ENCODE peak calls at places on chromosomes 13 and 19, in six cellular contexts. U is GM23338, C is OCI-LY7, W is neural progenitor cell, V is hepatocyte, L is PC-3. O is an unnamed sample.

GRCh38 chr13:99159331-99160061 is 41.2 kb upstream of the UBAC2 start:
- DNase-seq in W (no peak), V (no peak), C (no peak), U (no peak), L (no peak), O (no peak)

GRCh38 chr19:40335855-40336700 is 12.1 kb downstream of the C19orf47 start:
- DNase-seq in C (no peak), V (no peak), W (no peak), L (no peak), U (no peak), O (no peak)

GRCh38 chr13:83414393-83414792 is 467.9 kb downstream of the SLITRK1 start:
- DNase-seq in V (no peak), U (no peak), L (no peak), C (no peak), W (no peak), O (no peak)

GRCh38 chr13:21691500-21691899 is 20.6 kb downstream of the FGF9 start:
- DNase-seq in L (no peak), C (no peak), W (no peak), U (no peak), V (no peak), O (no peak)

GRCh38 chr19:53422551-53422950 is 9.2 kb upstream of the ZNF761 start:
- DNase-seq in V (no peak), W (no peak), L (no peak), C (no peak), U (peak; percentile 35), O (no peak)

GRCh38 chr19:50486823-50487515 is 10.3 kb upstream of the GARIN5A start:
- DNase-seq in U (peak; percentile 97), W (peak; percentile 68), V (no peak), L (peak; percentile 83), C (peak; percentile 60), O (peak; percentile 80)

GRCh38 chr19:38252935-38253691 is 3.1 kb downstream of the PPP1R14A start:
- DNase-seq in L (no peak), U (no peak), V (peak; percentile 40), W (peak; percentile 43), C (no peak), O (no peak)

GRCh38 chr13:97160421-97160820 is 61.7 kb upstream of the MBNL2 start:
- DNase-seq in C (no peak), L (no peak), W (no peak), V (no peak), U (no peak), O (no peak)

GRCh38 chr13:42981853-42982252 is 10.2 kb downstream of the EPSTI1 start:
- DNase-seq in U (peak; percentile 35), V (peak; percentile 22), L (peak; percentile 25), C (no peak), W (no peak), O (no peak)

GRCh38 chr19:54179262-54179587 is 6.3 kb upstream of the TMC4 start:
- DNase-seq in V (no peak), L (peak; percentile 1), W (no peak), C (no peak), U (no peak), O (no peak)

GRCh38 chr19:40457953-40458596 is 7.5 kb downstream of the BLVRB start:
- DNase-seq in C (no peak), L (no peak), W (no peak), U (no peak), V (no peak), O (no peak)

GRCh38 chr13:27177852-27178251 is 6.2 kb upstream of the USP12 start:
- DNase-seq in U (peak; percentile 87), C (no peak), W (peak; percentile 23), V (no peak), L (no peak), O (no peak)

GRCh38 chr13:96816874-96817273 is 177.4 kb downstream of the OXGR1 start:
- DNase-seq in L (no peak), W (peak; percentile 30), C (no peak), V (no peak), U (peak; percentile 66), O (no peak)

GRCh38 chr13:26964278-26965057 is 203.9 kb upstream of the GPR12 start:
- DNase-seq in V (no peak), U (peak; percentile 26), C (peak; percentile 10), L (no peak), W (no peak), O (no peak)

GRCh38 chr13:109500146-109500773 is 286.1 kb downstream of the IRS2 start:
- DNase-seq in W (peak; percentile 43), L (no peak), C (no peak), U (peak; percentile 41), V (no peak), O (no peak)

DNA sequence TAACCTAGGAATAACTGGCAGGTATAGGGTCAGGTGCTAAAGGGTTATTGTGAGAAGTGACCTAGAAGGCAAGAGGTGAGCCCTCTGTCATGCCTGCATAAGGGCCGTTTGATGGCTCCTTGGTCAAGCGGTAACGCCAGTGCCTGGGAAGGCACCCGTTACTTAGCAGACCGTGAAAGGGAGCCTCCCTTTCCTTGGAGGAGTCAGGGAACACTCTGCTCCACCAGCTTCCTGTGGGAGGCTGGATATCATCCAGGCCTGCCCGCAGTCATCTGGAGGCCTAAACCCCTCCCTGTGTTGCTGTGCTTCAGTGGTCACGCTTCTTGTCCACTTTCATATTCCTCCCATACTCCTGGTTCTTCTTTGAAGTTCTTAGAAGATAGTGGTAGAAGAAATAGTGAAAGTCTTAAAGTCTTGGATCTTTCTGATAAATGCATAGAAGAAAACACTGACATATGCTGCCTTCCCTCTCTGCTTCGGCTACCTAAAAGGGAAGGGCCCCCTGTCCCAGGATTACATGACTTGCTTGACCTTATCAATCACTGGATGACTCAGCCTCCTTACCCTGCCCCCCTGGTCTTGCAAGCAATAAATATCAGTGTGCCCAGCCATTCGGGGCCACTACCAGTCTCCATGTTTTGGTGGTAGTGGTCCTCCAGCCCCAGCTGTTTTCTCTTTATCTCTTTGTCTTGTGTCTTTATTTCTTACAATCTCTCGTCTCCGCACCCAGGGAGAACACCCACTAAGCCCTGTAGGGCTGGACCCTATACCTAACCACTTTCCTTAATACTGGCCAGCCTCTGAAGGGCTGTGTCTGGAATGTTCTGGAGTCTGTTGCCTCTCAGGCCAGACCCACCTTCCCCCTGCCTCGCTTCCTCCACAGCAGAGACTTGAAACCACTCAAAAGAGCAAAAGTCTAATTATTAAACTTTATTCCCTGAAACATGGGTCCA is 16.1 kb upstream of the ABCC4 start:
- DNase-seq in W (no peak), L (no peak), V (no peak), C (no peak), U (no peak), O (no peak)
- TF ChIP-seq EZH2phosphoT487 in W (no peak), L (no peak), V (no peak), C (no peak), U (no peak), O (no peak)

GRCh38 chr13:32340917-32341316 is 25.6 kb downstream of the BRCA2 start:
- DNase-seq in L (no peak), C (no peak), U (no peak), V (no peak), W (no peak), O (no peak)
- TF ChIP-seq EZH2phosphoT487 in L (no peak), C (no peak), U (no peak), V (no peak), W (no peak), O (no peak)

GRCh38 chr13:36850790-36851438 is 31.9 kb downstream of the RFXAP start:
- DNase-seq in V (no peak), W (peak; percentile 41), C (peak; percentile 29), L (no peak), U (peak; percentile 73), O (no peak)
- TF ChIP-seq EZH2phosphoT487 in V (no peak), W (no peak), C (no peak), L (no peak), U (no peak), O (no peak)

GRCh38 chr13:92806215-92806614 is 420.4 kb upstream of the GPC6 start:
- DNase-seq in L (peak; percentile 6), U (no peak), W (no peak), C (peak; percentile 0), V (no peak), O (no peak)
- TF ChIP-seq EZH2phosphoT487 in L (no peak), U (no peak), W (no peak), C (no peak), V (no peak), O (no peak)

DNA sequence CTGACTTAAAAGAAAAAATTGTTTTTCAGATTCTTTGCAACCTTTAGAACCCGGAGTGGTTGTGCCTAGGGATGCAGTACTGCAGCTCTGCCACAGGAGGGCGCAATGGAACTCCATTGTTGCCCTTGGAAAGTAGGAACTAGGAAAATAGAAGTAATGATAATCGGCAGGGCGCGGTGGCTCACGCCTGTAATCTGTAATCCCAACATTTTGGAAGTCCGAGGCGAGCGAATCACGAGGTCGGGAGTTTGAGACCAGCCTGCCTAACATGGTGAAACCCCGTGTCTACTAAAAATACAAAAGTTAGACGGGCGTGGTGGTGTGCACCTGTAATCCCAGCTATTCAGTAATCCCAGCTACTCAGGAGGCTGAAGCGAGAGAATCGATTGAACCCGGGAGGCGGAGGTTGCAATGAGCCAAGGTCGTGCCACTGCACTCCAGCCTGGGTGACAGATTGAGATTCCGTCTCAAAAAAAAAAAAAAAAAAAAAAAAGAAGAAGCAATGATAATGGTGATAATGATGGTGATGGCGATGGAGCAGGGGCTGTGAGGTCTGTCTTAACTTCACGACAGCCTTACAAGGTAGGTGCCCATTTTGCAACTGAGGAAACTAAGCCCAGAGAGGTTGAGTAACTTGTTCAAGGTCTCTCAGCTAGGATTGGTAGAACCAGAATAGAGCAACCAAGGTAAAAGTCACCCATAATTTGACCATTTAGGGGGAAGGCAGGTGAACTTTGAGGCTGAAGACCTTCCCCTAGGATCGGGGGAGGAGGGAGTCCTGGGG is 5.5 kb upstream of the ADAMTS10 start:
- DNase-seq in U (peak; percentile 79), C (peak; percentile 43), V (peak; percentile 64), L (peak; percentile 84), W (peak; percentile 66), O (peak; percentile 60)
- TF ChIP-seq EZH2phosphoT487 in U (no peak), C (no peak), V (no peak), L (no peak), W (no peak), O (no peak)

GRCh38 chr19:10501971-10502523 is 1.1 kb downstream of the KEAP1 start:
- DNase-seq in C (peak; percentile 59), W (peak; percentile 54), V (peak; percentile 70), U (peak; percentile 58), L (peak; percentile 67), O (no peak)
- TF ChIP-seq EZH2phosphoT487 in C (no peak), W (no peak), V (no peak), U (no peak), L (no peak), O (no peak)

DNA sequence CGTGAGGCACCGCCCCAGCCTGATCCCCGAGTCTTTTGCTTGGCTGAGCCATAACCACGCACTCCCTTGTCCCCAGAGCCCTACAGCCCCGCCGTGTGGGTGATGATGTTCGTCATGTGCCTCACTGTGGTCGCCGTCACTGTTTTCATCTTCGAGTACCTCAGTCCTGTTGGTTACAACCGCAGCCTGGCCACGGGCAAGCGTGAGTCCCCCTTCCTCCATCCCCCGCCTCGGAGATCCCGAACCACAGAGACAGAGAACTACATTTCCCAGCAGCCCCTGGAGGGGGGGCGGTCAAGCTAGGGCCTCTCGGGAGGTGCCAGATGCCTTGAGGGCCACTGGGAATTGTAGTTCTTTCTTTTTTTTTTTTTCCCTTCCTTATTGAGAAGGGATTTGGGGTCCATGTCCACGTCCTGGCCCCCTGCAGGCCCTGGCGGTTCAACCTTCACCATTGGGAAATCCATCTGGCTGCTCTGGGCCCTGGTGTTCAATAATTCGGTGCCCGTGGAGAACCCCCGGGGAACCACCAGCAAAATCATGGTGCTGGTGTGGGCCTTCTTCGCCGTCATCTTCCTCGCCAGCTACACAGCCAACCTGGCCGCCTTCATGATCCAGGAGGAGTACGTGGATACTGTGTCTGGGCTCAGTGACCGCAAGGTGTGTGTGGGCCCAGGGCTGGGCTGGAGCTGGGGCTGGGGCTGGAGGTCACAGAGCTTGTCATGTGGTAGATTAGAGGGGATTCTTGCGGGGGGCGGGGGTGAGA is 25.9 kb downstream of the GRIN2D start:
- DNase-seq in L (peak; percentile 18), U (peak; percentile 96), V (no peak), W (peak; percentile 85), C (peak; percentile 53), O (no peak)
- TF ChIP-seq EZH2phosphoT487 in L (no peak), U (no peak), V (no peak), W (no peak), C (no peak), O (no peak)